ENCODE peak calls at places on chromosomes 12 and 14, in six cellular contexts. H is GM12865, X is endothelial cell, Z is neural crest cell, W is coronary artery, B is fibroblast of mammary gland. D is an unnamed sample.

GRCh38 chr12:25123126-25123525 is 71.8 kb downstream of the DNAI7 start:
- DNase-seq in B (no peak), Z (no peak), H (no peak), W (no peak), X (no peak), D (no peak)

GRCh38 chr14:77098470-77099353 is 654 bp downstream of the CIPC start:
- DNase-seq in Z (no peak), W (peak; percentile 89), X (peak; percentile 25), H (no peak), B (no peak), D (no peak)

GRCh38 chr14:73264896-73265720 is 27.8 kb downstream of the PAPLN start:
- DNase-seq in X (no peak), W (no peak), Z (no peak), B (no peak), H (no peak), D (no peak)

GRCh38 chr12:99092100-99092851 is 447.2 kb downstream of the APAF1 start:
- DNase-seq in Z (no peak), W (no peak), H (no peak), X (no peak), B (no peak), D (no peak)

GRCh38 chr14:104953896-104954656 is 24.1 kb downstream of the AHNAK2 start:
- DNase-seq in B (no peak), Z (no peak), X (no peak), W (no peak), H (no peak), D (no peak)

GRCh38 chr12:1917172-1918070 is 1.0 kb downstream of the CACNA2D4 start:
- DNase-seq in H (no peak), W (no peak), X (no peak), Z (no peak), B (no peak), D (no peak)

GRCh38 chr12:123034865-123035264 is 54.4 kb downstream of the ARL6IP4 start:
- DNase-seq in Z (no peak), X (no peak), B (peak; percentile 84), H (no peak), W (no peak), D (peak; percentile 58)

GRCh38 chr12:59940676-59941342 is 345.0 kb downstream of the SLC16A7 start:
- DNase-seq in X (no peak), Z (no peak), W (no peak), H (no peak), B (no peak), D (no peak)

GRCh38 chr12:40215977-40216376 is 8.8 kb upstream of the LRRK2 start:
- DNase-seq in B (peak; percentile 45), X (no peak), Z (no peak), W (no peak), H (no peak), D (no peak)

GRCh38 chr14:54893151-54893760 is 9.4 kb downstream of the GCH1 start:
- DNase-seq in W (no peak), H (peak; percentile 48), Z (no peak), X (peak; percentile 30), B (peak; percentile 69), D (peak; percentile 51)

GRCh38 chr14:64053694-64054669 is 201.2 kb downstream of the SYNE2 start:
- DNase-seq in Z (no peak), X (no peak), B (peak; percentile 50), W (no peak), H (no peak), D (no peak)

GRCh38 chr12:121793501-121793835 is at the start of gene RHOF:
- DNase-seq in B (no peak), W (no peak), X (peak; percentile 48), H (peak; percentile 82), Z (no peak), D (no peak)

GRCh38 chr12:130709151-130710000 is 6.7 kb downstream of the RIMBP2 start:
- DNase-seq in H (no peak), X (no peak), B (no peak), W (peak; percentile 41), Z (no peak), D (no peak)

GRCh38 chr12:117733292-117733805 is 235.4 kb downstream of the KSR2 start:
- DNase-seq in H (no peak), W (no peak), B (no peak), Z (no peak), X (no peak), D (no peak)

GRCh38 chr12:22481557-22482104 is 62.7 kb downstream of the C2CD5 start:
- DNase-seq in W (no peak), B (no peak), X (no peak), H (no peak), Z (no peak), D (no peak)

GRCh38 chr14:92384461-92385133 is 61.6 kb downstream of the SLC24A4 start:
- DNase-seq in W (no peak), X (no peak), Z (no peak), H (no peak), B (no peak), D (no peak)

GRCh38 chr14:59251811-59252771 is 63.6 kb downstream of the DAAM1 start:
- DNase-seq in B (no peak), Z (no peak), X (no peak), W (no peak), H (no peak), D (peak; percentile 22)

GRCh38 chr12:92537235-92537960 is 165.4 kb upstream of the PLEKHG7 start:
- DNase-seq in H (peak; percentile 58), X (no peak), W (no peak), Z (no peak), B (no peak), D (no peak)

GRCh38 chr12:78933014-78933413 is 68.4 kb downstream of the SYT1 start:
- DNase-seq in H (no peak), X (no peak), B (peak; percentile 15), Z (no peak), W (no peak), D (no peak)

GRCh38 chr12:78929075-78929418 is 64.5 kb downstream of the SYT1 start:
- DNase-seq in Z (no peak), H (no peak), B (no peak), W (no peak), X (no peak), D (no peak)

GRCh38 chr12:78928200-78929074 is 63.9 kb downstream of the SYT1 start:
- DNase-seq in B (peak; percentile 77), H (no peak), Z (no peak), X (no peak), W (no peak), D (no peak)

GRCh38 chr12:78931466-78931990 is 67.0 kb downstream of the SYT1 start:
- DNase-seq in H (no peak), B (no peak), X (no peak), W (no peak), Z (no peak), D (no peak)
- TF ChIP-seq CTCF in H (no peak), B (no peak), X (no peak), W (no peak), Z (no peak), D (no peak)

GRCh38 chr14:60720962-60721330 is 3.2 kb downstream of the SIX4 start:
- DNase-seq in H (no peak), B (no peak), X (no peak), Z (no peak), W (no peak), D (no peak)

GRCh38 chr14:60722163-60722835 is 1.9 kb downstream of the SIX4 start:
- DNase-seq in W (no peak), B (peak; percentile 64), X (peak; percentile 49), Z (peak; percentile 43), H (peak; percentile 23), D (peak; percentile 39)

GRCh38 chr14:60720391-60720790 is 3.8 kb downstream of the SIX4 start:
- DNase-seq in B (no peak), Z (no peak), H (no peak), X (no peak), W (no peak), D (no peak)

GRCh38 chr14:60722836-60723217 is 1.3 kb downstream of the SIX4 start:
- DNase-seq in Z (no peak), W (no peak), B (peak; percentile 6), H (no peak), X (no peak), D (no peak)

DNA sequence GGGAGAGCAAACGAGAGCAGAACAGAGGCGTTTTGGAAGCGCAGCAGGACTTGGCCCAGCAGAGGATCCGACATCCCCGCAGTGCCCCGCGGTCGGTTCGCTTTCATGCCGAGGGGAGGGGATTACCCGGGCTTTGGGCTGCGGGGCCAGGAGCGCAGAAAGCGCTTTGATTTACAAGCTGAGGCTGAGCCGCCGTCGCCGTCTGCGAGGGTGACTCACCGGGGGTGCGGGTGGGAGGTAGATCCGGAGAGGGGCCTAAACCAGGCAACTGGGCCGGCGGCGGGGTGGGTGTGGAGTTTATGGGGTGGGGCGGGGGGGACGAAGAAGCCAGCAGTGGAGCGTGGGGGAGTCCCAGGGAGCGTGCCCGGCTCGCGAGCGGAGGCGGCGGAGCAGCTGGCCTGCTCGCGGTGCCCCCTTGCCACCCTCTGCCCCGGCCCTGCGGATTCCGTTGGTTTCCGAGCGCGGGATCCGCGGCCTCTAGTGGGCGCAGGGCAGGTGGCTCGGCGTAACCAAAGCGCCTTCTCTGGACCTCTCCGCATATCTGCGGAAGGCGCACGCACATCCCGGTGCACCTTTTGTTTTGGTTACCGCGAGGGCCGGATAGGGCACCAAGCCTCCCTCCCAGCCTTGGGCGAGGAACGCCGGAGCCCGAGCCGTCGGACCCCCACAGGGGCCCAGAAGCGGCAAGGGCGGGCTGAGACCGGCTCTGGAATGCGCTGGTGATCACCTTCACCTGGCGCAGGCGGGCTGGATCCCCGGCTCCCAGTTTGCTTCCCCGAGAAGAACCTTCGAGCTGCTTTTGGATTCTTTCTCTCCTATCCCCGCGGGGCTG is 2.6 kb downstream of the SIX4 start:
- DNase-seq in H (peak; percentile 4), B (peak; percentile 68), X (peak; percentile 61), W (peak; percentile 73), Z (peak; percentile 33), D (peak; percentile 47)
- TF ChIP-seq CTCF in H (no peak), B (no peak), X (no peak), W (no peak), Z (peak; percentile 49), D (peak; percentile 69)

DNA sequence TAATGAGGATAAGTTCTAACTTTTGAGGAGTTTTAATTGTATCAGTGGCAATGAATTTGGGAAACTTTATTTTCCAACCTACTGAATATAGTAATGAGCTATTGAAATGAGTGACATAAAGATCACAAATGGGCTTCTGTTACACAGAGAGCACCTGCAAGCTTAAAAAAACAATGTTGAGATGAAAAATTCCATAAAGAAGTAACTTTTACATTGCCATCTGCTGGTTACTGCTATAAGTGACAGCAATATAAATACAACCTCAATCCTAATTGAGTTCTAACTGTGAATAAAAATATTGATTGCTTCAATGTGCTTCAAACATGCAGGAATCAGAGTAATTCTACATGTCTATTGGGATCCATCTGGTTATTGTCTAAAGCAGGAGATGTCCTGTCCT is 14.2 kb downstream of the WIF1 start:
- DNase-seq in X (no peak), H (no peak), W (no peak), Z (no peak), B (peak; percentile 36), D (peak; percentile 2)
- TF ChIP-seq CTCF in X (no peak), H (peak; percentile 23), W (no peak), Z (peak; percentile 62), B (peak; percentile 41), D (peak; percentile 76)

DNA sequence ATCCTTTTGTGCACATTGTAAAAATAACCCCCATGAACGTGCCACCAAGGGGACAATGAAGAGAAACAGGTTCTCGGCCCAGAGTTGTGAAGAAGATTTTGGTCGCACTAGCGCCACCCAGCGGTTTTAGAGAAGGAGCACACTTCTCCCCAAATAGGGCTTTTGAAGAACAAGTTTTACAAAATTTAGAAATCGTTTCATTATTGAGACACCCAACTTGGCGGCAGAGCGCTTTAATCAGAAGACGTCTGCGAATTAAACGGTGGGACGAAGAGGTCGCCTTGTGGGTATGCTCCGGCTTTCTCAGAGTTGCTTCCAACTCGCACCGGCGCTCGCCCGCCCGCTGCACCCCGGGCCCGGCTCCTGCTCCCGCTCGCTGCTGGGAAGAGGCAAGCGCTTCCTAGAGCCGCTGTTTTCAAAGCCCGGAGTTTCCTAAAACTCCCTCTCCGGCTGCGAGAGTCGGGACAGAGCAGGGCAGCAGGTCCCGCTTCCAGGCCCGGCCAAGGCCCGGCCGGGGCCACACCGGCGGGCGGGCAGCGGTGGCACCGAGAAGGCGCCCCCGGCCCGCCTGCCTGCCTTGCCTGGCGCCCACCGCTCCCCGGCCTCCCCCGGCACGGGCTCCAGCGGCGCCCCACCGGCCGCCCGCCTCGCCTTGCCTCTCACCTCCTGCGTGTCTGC is 672 bp downstream of the FOXA1 start:
- DNase-seq in W (no peak), Z (peak; percentile 82), B (peak; percentile 82), H (peak; percentile 6), X (peak; percentile 80), D (peak; percentile 68)
- TF ChIP-seq CTCF in W (no peak), Z (peak; percentile 96), B (peak; percentile 86), H (no peak), X (peak; percentile 89), D (peak; percentile 97)

D was measured in HFFc6.